ENCODE peak calls at places on chromosomes 6 and 20, in seven cellular contexts. F is fibroblast of lung, Z is astrocyte of the spinal cord, W is AG04449, N is uterus, V is astrocyte, P is vagina. A is an unnamed sample.

GRCh38 chr6:158869010-158869603 is 49.9 kb upstream of the EZR start:
- DNase-seq in F (peak; percentile 70), Z (no peak), W (no peak), N (no peak), V (peak; percentile 82), P (no peak), A (no peak)

GRCh38 chr6:20126102-20126752 is 86.0 kb downstream of the MBOAT1 start:
- DNase-seq in F (no peak), Z (no peak), W (no peak), N (no peak), V (no peak), P (no peak), A (no peak)

GRCh38 chr6:155234167-155234566 is 29.6 kb upstream of the CLDN20 start:
- DNase-seq in F (no peak), Z (no peak), W (no peak), N (no peak), V (no peak), P (no peak), A (no peak)

GRCh38 chr6:31271641-31272357 is at the start of gene HLA-C:
- DNase-seq in F (peak; percentile 93), Z (peak; percentile 93), W (peak; percentile 80), N (peak; percentile 92), V (peak; percentile 89), P (peak; percentile 98), A (peak; percentile 91)

GRCh38 chr6:487956-488355 is 96.4 kb downstream of the IRF4 start:
- DNase-seq in F (no peak), Z (no peak), W (no peak), N (no peak), V (no peak), P (no peak), A (no peak)

GRCh38 chr20:43190332-43190953 is 737 bp upstream of the PTPRT start:
- DNase-seq in F (no peak), Z (no peak), W (no peak), N (no peak), V (no peak), P (no peak), A (no peak)

GRCh38 chr6:16985484-16986284 is 116.2 kb upstream of the STMND1 start:
- DNase-seq in F (peak; percentile 84), Z (peak; percentile 32), W (peak; percentile 87), N (peak; percentile 39), V (peak; percentile 81), P (no peak), A (peak; percentile 86)

GRCh38 chr6:49668083-49668511 is 31.5 kb upstream of the RHAG start:
- DNase-seq in F (no peak), Z (no peak), W (no peak), N (no peak), V (no peak), P (no peak), A (no peak)

GRCh38 chr6:152129606-152130249 is 322.2 kb downstream of the ESR1 start:
- DNase-seq in F (no peak), Z (peak; percentile 22), W (no peak), N (no peak), V (no peak), P (no peak), A (no peak)

GRCh38 chr20:63565021-63565698 is 8.9 kb downstream of the HELZ2 start:
- DNase-seq in F (no peak), Z (no peak), W (no peak), N (no peak), V (no peak), P (no peak), A (no peak)

GRCh38 chr20:11302436-11302835 is 615.3 kb upstream of the BTBD3 start:
- DNase-seq in F (peak; percentile 79), Z (no peak), W (no peak), N (no peak), V (peak; percentile 69), P (no peak), A (peak; percentile 14)

GRCh38 chr20:33576432-33576883 is 85.7 kb upstream of the C20orf144 start:
- DNase-seq in F (no peak), Z (no peak), W (no peak), N (no peak), V (no peak), P (no peak), A (no peak)

GRCh38 chr6:68114648-68115047 is 520.4 kb upstream of the ADGRB3 start:
- DNase-seq in F (no peak), Z (no peak), W (no peak), N (no peak), V (no peak), P (no peak), A (no peak)

GRCh38 chr20:11235058-11235457 is 561.3 kb upstream of the JAG1 start:
- DNase-seq in F (peak; percentile 92), Z (peak; percentile 79), W (peak; percentile 63), N (no peak), V (peak; percentile 93), P (no peak), A (no peak)

GRCh38 chr6:37648465-37649330 is 49.0 kb downstream of the MDGA1 start:
- DNase-seq in F (no peak), Z (no peak), W (no peak), N (no peak), V (no peak), P (no peak), A (no peak)

GRCh38 chr6:39610229-39610628 is 115.0 kb downstream of the KIF6 start:
- DNase-seq in F (peak; percentile 12), Z (peak; percentile 35), W (no peak), N (no peak), V (peak; percentile 18), P (no peak), A (no peak)

GRCh38 chr6:77910826-77911225 is 258.0 kb downstream of the MEI4 start:
- DNase-seq in F (no peak), Z (no peak), W (no peak), N (no peak), V (no peak), P (no peak), A (no peak)

GRCh38 chr6:33297956-33298772 is 578 bp downstream of the RGL2 start:
- DNase-seq in F (peak; percentile 76), Z (peak; percentile 73), W (no peak), N (peak; percentile 84), V (peak; percentile 68), P (peak; percentile 95), A (no peak)

GRCh38 chr6:100234625-100235024 is 230.1 kb downstream of the SIM1 start:
- DNase-seq in F (no peak), Z (no peak), W (no peak), N (no peak), V (no peak), P (no peak), A (no peak)

GRCh38 chr6:83505376-83505775 is 7.0 kb upstream of the PRSS35 start:
- DNase-seq in F (peak; percentile 10), Z (no peak), W (no peak), N (no peak), V (no peak), P (no peak), A (no peak)

GRCh38 chr6:130372786-130373185 is 7.0 kb downstream of the TMEM200A start:
- DNase-seq in F (no peak), Z (no peak), W (no peak), N (no peak), V (no peak), P (no peak), A (no peak)

GRCh38 chr6:154930490-154930889 is 64.6 kb upstream of the TIAM2 start:
- DNase-seq in F (no peak), Z (no peak), W (no peak), N (no peak), V (no peak), P (no peak), A (no peak)

GRCh38 chr6:158522616-158523015 is 37.3 kb upstream of the TMEM181 start:
- DNase-seq in F (no peak), Z (no peak), W (no peak), N (no peak), V (no peak), P (no peak), A (no peak)

GRCh38 chr6:96086745-96087144 is 71.0 kb downstream of the FUT9 start:
- DNase-seq in F (no peak), Z (no peak), W (no peak), N (no peak), V (no peak), P (no peak), A (no peak)

DNA sequence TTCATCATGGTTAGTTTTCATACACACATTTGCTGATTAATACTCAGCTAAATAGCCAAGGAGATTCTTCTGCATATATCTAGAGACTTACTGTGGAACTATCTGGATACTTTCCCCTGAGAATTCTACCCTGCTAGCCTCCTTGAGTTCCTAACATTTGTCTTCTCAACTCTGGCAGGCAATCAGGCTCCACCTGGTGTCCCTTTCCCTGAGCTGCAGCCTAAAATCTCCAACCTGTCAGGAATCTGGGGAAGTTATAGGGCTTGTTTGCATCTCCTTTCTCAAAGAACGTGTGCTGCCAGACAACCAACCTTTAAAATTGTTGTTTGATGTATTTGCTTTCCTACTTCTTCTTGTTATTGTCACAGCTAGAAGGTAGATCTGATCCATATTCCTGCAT is 73.4 kb downstream of the FUT9 start:
- DNase-seq in F (peak; percentile 8), Z (no peak), W (no peak), N (no peak), V (no peak), P (no peak), A (no peak)
- TF ChIP-seq CTCF in F (no peak), Z (peak; percentile 29), W (no peak), N (no peak), V (peak; percentile 18), P (no peak), A (no peak)

DNA sequence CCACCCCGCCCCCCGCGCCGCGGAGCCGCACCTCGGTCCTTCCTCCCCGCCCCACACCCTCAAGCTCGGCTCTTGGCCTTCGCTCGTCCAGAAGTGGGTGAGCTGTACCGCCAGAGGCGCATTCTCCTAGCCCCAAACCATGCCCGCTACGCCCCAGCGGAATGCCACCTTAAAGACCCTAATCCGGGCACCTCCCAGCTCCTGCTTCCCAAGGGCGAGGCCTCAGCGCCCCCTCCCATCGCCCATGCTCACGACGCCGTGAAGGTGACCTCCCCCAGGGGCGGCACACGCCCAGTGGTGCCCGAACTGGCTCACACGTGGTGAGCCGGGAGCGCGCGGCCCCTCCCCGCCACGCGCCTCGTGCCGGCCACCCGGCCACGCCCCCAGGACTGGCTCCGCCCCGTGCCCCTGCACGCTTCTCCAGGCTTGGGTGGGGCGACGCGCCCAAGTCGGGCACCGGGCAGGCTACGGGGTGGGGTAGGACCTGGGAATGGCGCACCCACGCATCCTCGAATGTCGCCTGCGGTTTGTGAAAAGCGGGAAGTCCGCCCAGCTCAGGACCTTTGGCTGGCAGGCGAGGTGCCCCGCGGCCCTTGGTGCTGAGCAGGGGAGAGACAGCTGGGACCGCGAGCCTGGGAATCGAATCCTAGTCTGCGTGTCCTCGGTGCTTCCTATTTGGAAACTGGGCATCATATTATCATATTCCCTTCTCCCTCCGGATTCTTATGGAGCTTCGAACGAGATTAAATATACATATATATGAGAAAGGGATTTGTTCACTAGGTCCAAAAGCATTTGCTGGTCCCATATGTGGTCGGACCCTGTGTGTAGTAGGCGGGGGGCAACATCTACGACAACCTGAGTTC is 942 bp upstream of the SOX12 start:
- DNase-seq in F (peak; percentile 76), Z (peak; percentile 88), W (no peak), N (peak; percentile 89), V (peak; percentile 56), P (no peak), A (no peak)
- TF ChIP-seq CTCF in F (peak; percentile 47), Z (peak; percentile 39), W (peak; percentile 46), N (no peak), V (peak; percentile 3), P (peak; percentile 12), A (peak; percentile 34)

GRCh38 chr6:94361304-94362060 is 942.1 kb upstream of the EPHA7 start:
- DNase-seq in F (no peak), Z (no peak), W (no peak), N (no peak), V (no peak), P (no peak), A (no peak)
- TF ChIP-seq CTCF in F (no peak), Z (no peak), W (no peak), N (no peak), V (no peak), P (no peak), A (no peak)

GRCh38 chr20:44388466-44389023 is 33.0 kb downstream of the HNF4A start:
- DNase-seq in F (peak; percentile 65), Z (peak; percentile 47), W (peak; percentile 7), N (peak; percentile 46), V (peak; percentile 44), P (no peak), A (peak; percentile 27)
- TF ChIP-seq CTCF in F (peak; percentile 91), Z (peak; percentile 83), W (peak; percentile 90), N (peak; percentile 32), V (peak; percentile 75), P (peak; percentile 62), A (peak; percentile 82)

A was measured in AG09319.